ENCODE peak calls at places on chromosomes 1 and 21, in four cellular contexts. Z, V, X and S are unnamed samples.

GRCh38 chr1:10278880-10279279 is 68.5 kb downstream of the KIF1B start:
- DNase-seq in Z (no peak), V (no peak), X (no peak), S (no peak)

GRCh38 chr1:245131026-245131393 is 23.8 kb upstream of the KIF26B start:
- DNase-seq in Z (no peak), V (no peak), X (no peak), S (no peak)

GRCh38 chr1:240232548-240232947 is 140.9 kb downstream of the FMN2 start:
- DNase-seq in Z (no peak), V (no peak), X (no peak), S (no peak)

GRCh38 chr1:200778766-200779165 is 40.1 kb downstream of the CAMSAP2 start:
- DNase-seq in Z (no peak), V (no peak), X (no peak), S (no peak)

GRCh38 chr1:44723496-44724407 is 7.2 kb downstream of the RNU5D-1 start:
- DNase-seq in Z (peak), V (no peak), X (no peak), S (no peak)

GRCh38 chr1:27664291-27664690 is 7.7 kb downstream of the IFI6 start:
- DNase-seq in Z (no peak), V (no peak), X (no peak), S (no peak)

GRCh38 chr1:177869586-177869985 is 100.3 kb downstream of the SEC16B start:
- DNase-seq in Z (no peak), V (no peak), X (no peak), S (no peak)

GRCh38 chr1:153352523-153352922 is 3.9 kb upstream of the PGLYRP4 start:
- DNase-seq in Z (no peak), V (peak), X (peak), S (peak)

GRCh38 chr1:4396571-4396970 is 257.8 kb upstream of the AJAP1 start:
- DNase-seq in Z (no peak), V (no peak), X (no peak), S (no peak)

GRCh38 chr21:32119389-32119788 is 159.5 kb downstream of the MIS18A start:
- DNase-seq in Z (no peak), V (no peak), X (no peak), S (no peak)

GRCh38 chr1:233295775-233296322 is 324 bp upstream of the PCNX2 start:
- DNase-seq in Z (no peak), V (no peak), X (no peak), S (no peak)

GRCh38 chr1:211328084-211328694 is 1.6 kb downstream of the TRAF5 start:
- DNase-seq in Z (no peak), V (no peak), X (no peak), S (no peak)

GRCh38 chr1:57232500-57232899 is 191.4 kb downstream of the DAB1 start:
- DNase-seq in Z (no peak), V (no peak), X (peak), S (peak)

GRCh38 chr1:57254006-57254405 is 169.9 kb downstream of the DAB1 start:
- DNase-seq in Z (no peak), V (no peak), X (no peak), S (no peak)

GRCh38 chr1:9289090-9289534 is 3.6 kb upstream of the SPSB1 start:
- DNase-seq in Z (peak), V (no peak), X (peak), S (peak)

GRCh38 chr1:7322283-7322785 is 448.8 kb upstream of the VAMP3 start:
- DNase-seq in Z (no peak), V (no peak), X (no peak), S (no peak)

GRCh38 chr1:91699339-91699970 is 186.5 kb downstream of the TGFBR3 start:
- DNase-seq in Z (no peak), V (no peak), X (no peak), S (no peak)

GRCh38 chr1:232556336-232556735 is 73.6 kb downstream of the SIPA1L2 start:
- DNase-seq in Z (no peak), V (no peak), X (no peak), S (no peak)

GRCh38 chr1:58597991-58598390 is 20.9 kb upstream of the TACSTD2 start:
- DNase-seq in Z (no peak), V (no peak), X (no peak), S (no peak)

GRCh38 chr1:7471836-7472235 is 299.3 kb upstream of the VAMP3 start:
- DNase-seq in Z (no peak), V (no peak), X (no peak), S (no peak)

GRCh38 chr1:116889417-116889816 is 20.3 kb upstream of the PTGFRN start:
- DNase-seq in Z (no peak), V (no peak), X (no peak), S (no peak)

GRCh38 chr21:27425172-27425571 is 458.3 kb upstream of the ADAMTS5 start:
- DNase-seq in Z (no peak), V (no peak), X (no peak), S (no peak)

GRCh38 chr1:209505044-209505443 is 78.5 kb upstream of the CAMK1G start:
- DNase-seq in Z (no peak), V (no peak), X (no peak), S (no peak)

GRCh38 chr1:229203030-229203751 is 67.7 kb upstream of the RAB4A start:
- DNase-seq in Z (no peak), V (peak), X (peak), S (peak)

GRCh38 chr1:79128726-79129125 is 122.2 kb upstream of the ADGRL4 start:
- DNase-seq in Z (no peak), V (peak), X (no peak), S (no peak)

GRCh38 chr1:24735619-24736375 is 9.4 kb upstream of the CLIC4 start:
- DNase-seq in Z (no peak), V (peak), X (no peak), S (peak)

GRCh38 chr1:147515046-147515869 is 26.0 kb upstream of the BCL9 start:
- DNase-seq in Z (no peak), V (no peak), X (peak), S (no peak)

GRCh38 chr1:47940779-47941178 is 56.4 kb downstream of the TRABD2B start:
- DNase-seq in Z (no peak), V (no peak), X (no peak), S (no peak)

GRCh38 chr1:95905818-95906395 is 671.9 kb downstream of the RWDD3 start:
- DNase-seq in Z (no peak), V (peak), X (no peak), S (no peak)

GRCh38 chr1:25677193-25677773 is 60.7 kb downstream of the MAN1C1 start:
- DNase-seq in Z (no peak), V (no peak), X (no peak), S (no peak)

GRCh38 chr21:16426936-16427335 is 697.2 kb downstream of the USP25 start:
- DNase-seq in Z (no peak), V (no peak), X (no peak), S (no peak)

GRCh38 chr1:38258085-38258484 is 211.5 kb upstream of the POU3F1 start:
- DNase-seq in Z (no peak), V (no peak), X (no peak), S (no peak)

GRCh38 chr1:40740039-40740991 is 43.3 kb upstream of the KCNQ4 start:
- DNase-seq in Z (no peak), V (no peak), X (peak), S (no peak)

GRCh38 chr1:67061266-67061665 is 7.3 kb upstream of the SLC35D1 start:
- DNase-seq in Z (no peak), V (no peak), X (no peak), S (no peak)

GRCh38 chr1:47434051-47434842 is 3.6 kb upstream of the FOXD2 start:
- DNase-seq in Z (no peak), V (peak), X (no peak), S (no peak)

GRCh38 chr1:179881642-179882252 is 338 bp upstream of the TOR1AIP1 start:
- DNase-seq in Z (no peak), V (peak), X (peak), S (peak)
- TF ChIP-seq YY1 in Z (no peak), V (no peak), X (no peak), S (no peak)

DNA sequence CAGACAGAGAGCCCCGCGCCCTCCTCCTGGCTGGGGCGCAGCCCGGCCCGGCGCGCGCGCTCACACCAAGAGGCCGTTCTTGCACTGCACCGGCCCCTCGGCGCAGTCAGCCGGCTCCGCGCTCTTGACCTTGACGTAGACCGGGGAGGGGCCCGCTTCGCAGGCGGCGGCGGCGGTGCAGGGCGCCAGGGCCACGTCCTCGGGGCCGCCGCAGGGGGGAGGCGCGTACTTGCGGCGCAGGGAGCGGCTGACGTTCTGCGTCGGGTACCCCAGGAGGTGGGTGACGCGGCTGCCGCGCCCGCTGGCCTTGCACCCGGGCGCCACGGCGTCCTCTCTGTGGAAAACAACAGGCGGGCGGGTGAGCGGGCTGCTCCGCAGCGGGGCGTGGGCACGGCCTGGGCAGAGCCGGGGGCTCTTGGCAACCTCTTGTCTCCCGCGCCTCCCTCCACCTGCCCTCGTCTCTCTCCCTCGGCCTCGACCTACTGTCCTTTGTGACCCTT is 7.7 kb downstream of the VSIG8 start:
- DNase-seq in Z (no peak), V (peak), X (peak), S (peak)
- TF ChIP-seq MXI1 in Z (no peak), V (no peak), X (no peak), S (no peak)

DNA sequence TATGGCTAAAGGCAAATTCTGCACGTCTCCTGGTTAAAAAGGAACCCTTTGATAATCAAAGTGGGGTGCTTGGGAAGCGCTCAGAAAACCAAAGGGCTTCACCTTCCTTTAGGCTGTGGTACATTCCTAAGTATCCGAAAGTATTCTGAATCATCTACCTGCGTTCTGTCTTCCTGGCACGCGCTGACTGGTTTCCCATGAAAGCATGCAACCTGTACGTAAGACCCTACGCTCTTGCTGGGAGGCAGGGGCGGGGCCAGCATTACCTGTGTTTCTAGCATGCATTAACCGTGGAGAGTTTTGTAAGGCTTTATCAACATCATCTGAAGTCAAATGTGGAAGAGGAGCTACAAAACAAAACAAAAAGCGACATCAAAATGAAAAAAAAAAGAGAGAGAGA is 96.0 kb downstream of the ERG start:
- DNase-seq in Z (no peak), V (no peak), X (no peak), S (no peak)
- TF ChIP-seq YY1 in Z (no peak), V (no peak), X (no peak), S (no peak)

DNA sequence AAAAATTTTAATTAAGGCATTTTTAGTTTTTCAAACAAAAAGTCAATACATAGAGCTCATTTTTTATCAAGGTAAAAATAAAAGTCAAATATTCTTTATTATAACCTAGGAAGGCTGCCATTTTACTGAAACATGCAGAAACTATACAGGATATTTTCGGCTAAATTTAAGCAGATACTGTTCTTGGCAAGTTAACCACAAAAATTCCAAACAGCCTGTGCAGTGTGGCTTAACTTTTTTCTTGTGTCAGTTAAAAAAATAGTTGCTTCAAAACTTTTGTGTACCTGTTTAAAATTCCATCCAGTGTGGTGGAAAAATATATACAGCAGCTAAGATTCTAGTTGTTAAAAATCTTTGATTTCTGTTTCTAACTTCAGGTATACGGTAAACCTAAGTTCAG is 135.0 kb downstream of the ATP5PO start:
- DNase-seq in Z (no peak), V (no peak), X (no peak), S (no peak)
- TF ChIP-seq MXI1 in Z (no peak), V (no peak), X (no peak), S (no peak)

GRCh38 chr1:100396651-100397050 is 44.3 kb downstream of the CDC14A start:
- DNase-seq in Z (no peak), V (no peak), X (no peak), S (no peak)
- TF ChIP-seq YY1 in Z (no peak), V (no peak), X (no peak), S (no peak)

DNA sequence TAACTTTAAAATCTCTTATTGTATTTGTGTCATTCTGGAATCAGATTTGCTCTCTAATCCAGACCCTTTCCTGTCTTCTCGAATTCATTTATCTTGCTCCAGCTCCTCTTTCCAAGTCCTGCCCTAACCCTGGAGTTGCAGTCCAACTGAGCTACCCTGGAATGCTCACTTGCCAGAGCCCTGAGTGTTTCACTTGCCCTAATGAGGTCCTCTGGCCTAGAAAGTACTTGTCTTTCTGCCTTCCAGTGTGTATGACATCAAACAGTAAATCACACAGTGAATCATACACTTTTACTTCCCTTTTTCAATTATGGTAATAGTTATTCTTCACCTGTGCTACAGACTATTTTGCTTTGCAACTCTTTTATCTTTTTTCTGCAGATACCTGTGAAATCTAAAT is 96.9 kb downstream of the NEK7 start:
- DNase-seq in Z (peak), V (no peak), X (no peak), S (no peak)
- TF ChIP-seq MXI1 in Z (no peak), V (no peak), X (no peak), S (no peak)

DNA sequence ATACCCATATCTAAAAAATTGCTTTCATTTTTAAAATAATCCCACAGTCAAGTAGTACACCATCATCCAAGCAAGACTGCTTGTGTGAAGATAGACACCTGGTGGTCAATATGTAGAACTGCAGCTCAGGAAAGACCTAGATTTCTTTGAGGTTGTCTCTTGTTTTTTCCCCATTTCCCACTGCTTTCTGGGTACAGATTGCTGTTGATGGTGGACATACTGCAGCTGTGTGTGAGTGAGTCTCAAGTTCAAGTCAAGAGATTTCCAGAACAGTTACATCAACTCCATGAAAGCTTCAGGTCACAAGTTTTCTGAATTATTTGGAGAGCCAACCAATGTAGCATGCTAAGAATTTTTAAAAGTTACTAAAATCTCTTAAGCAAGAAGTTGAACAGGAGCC is 306.4 kb downstream of the DUSP10 start:
- DNase-seq in Z (no peak), V (peak), X (peak), S (peak)
- TF ChIP-seq YY1 in Z (no peak), V (no peak), X (no peak), S (no peak)